ENCODE peak calls at places on chromosomes 5 and 9, in six cellular contexts. One of them, this sample, is unnamed.

GRCh38 chr9:104872959-104873850 is 54.8 kb downstream of the ABCA1 start:
- DNase-seq in astrocyte: peak; percentile 98
- DNase-seq in fibroblast of lung: peak; percentile 79
- DNase-seq in hepatocyte: peak; percentile 55
- DNase-seq in neural progenitor cell: no peak
- DNase-seq in IMR-90: peak; percentile 97
- DNase-seq in this sample: peak; percentile 90

GRCh38 chr9:550267-550790 is 291.2 kb upstream of the DMRT1 start:
- DNase-seq in fibroblast of lung: no peak
- DNase-seq in hepatocyte: no peak
- DNase-seq in IMR-90: no peak
- DNase-seq in astrocyte: no peak
- DNase-seq in neural progenitor cell: no peak
- DNase-seq in this sample: no peak

GRCh38 chr9:14343948-14344547 is 30.1 kb upstream of the NFIB start:
- DNase-seq in neural progenitor cell: peak; percentile 76
- DNase-seq in astrocyte: no peak
- DNase-seq in fibroblast of lung: no peak
- DNase-seq in IMR-90: no peak
- DNase-seq in hepatocyte: no peak
- DNase-seq in this sample: peak; percentile 44

GRCh38 chr9:37974506-37975173 is 70.7 kb upstream of the SLC25A51 start:
- DNase-seq in astrocyte: peak; percentile 82
- DNase-seq in fibroblast of lung: peak; percentile 54
- DNase-seq in hepatocyte: peak; percentile 62
- DNase-seq in neural progenitor cell: no peak
- DNase-seq in IMR-90: no peak
- DNase-seq in this sample: no peak

GRCh38 chr9:137550958-137551655 is 572 bp upstream of the MRPL41 start:
- DNase-seq in IMR-90: peak; percentile 44
- DNase-seq in fibroblast of lung: no peak
- DNase-seq in astrocyte: no peak
- DNase-seq in hepatocyte: peak; percentile 91
- DNase-seq in neural progenitor cell: peak; percentile 97
- DNase-seq in this sample: peak; percentile 29

GRCh38 chr5:65262094-65262493 is 219.6 kb downstream of the ADAMTS6 start:
- DNase-seq in astrocyte: peak; percentile 63
- DNase-seq in fibroblast of lung: no peak
- DNase-seq in neural progenitor cell: no peak
- DNase-seq in hepatocyte: no peak
- DNase-seq in IMR-90: no peak
- DNase-seq in this sample: peak; percentile 77

GRCh38 chr5:161105563-161105962 is 253.6 kb upstream of the ATP10B start:
- DNase-seq in IMR-90: no peak
- DNase-seq in neural progenitor cell: no peak
- DNase-seq in hepatocyte: no peak
- DNase-seq in fibroblast of lung: peak; percentile 38
- DNase-seq in astrocyte: peak; percentile 61
- DNase-seq in this sample: no peak

GRCh38 chr5:178327931-178328711 is 95.5 kb upstream of the PHYKPL start:
- DNase-seq in hepatocyte: no peak
- DNase-seq in fibroblast of lung: no peak
- DNase-seq in neural progenitor cell: no peak
- DNase-seq in astrocyte: no peak
- DNase-seq in IMR-90: no peak
- DNase-seq in this sample: no peak

GRCh38 chr5:90871356-90871755 is 312.8 kb downstream of the ADGRV1 start:
- DNase-seq in IMR-90: no peak
- DNase-seq in neural progenitor cell: no peak
- DNase-seq in hepatocyte: no peak
- DNase-seq in fibroblast of lung: peak; percentile 23
- DNase-seq in astrocyte: no peak
- DNase-seq in this sample: peak; percentile 59

GRCh38 chr5:90875456-90875855 is 316.9 kb downstream of the ADGRV1 start:
- DNase-seq in astrocyte: no peak
- DNase-seq in hepatocyte: no peak
- DNase-seq in IMR-90: no peak
- DNase-seq in neural progenitor cell: no peak
- DNase-seq in fibroblast of lung: no peak
- DNase-seq in this sample: no peak

GRCh38 chr5:90874066-90874465 is 315.5 kb downstream of the ADGRV1 start:
- DNase-seq in hepatocyte: no peak
- DNase-seq in fibroblast of lung: no peak
- DNase-seq in neural progenitor cell: no peak
- DNase-seq in IMR-90: no peak
- DNase-seq in astrocyte: no peak
- DNase-seq in this sample: no peak

GRCh38 chr5:90876366-90876765 is 317.8 kb downstream of the ADGRV1 start:
- DNase-seq in hepatocyte: no peak
- DNase-seq in IMR-90: no peak
- DNase-seq in neural progenitor cell: peak; percentile 57
- DNase-seq in fibroblast of lung: no peak
- DNase-seq in astrocyte: no peak
- DNase-seq in this sample: no peak

GRCh38 chr5:90873033-90873517 is 314.5 kb downstream of the ADGRV1 start:
- DNase-seq in fibroblast of lung: peak; percentile 41
- DNase-seq in hepatocyte: no peak
- DNase-seq in astrocyte: no peak
- DNase-seq in IMR-90: no peak
- DNase-seq in neural progenitor cell: no peak
- DNase-seq in this sample: no peak
- H2AFZ ChIP-seq in fibroblast of lung: no peak overlapping the region
- H2AFZ ChIP-seq in hepatocyte: no peak overlapping the region
- H2AFZ ChIP-seq in astrocyte: no peak overlapping the region
- H2AFZ ChIP-seq in IMR-90: no peak overlapping the region
- H2AFZ ChIP-seq in neural progenitor cell: no peak overlapping the region
- H2AFZ ChIP-seq in this sample: no peak overlapping the region

DNA sequence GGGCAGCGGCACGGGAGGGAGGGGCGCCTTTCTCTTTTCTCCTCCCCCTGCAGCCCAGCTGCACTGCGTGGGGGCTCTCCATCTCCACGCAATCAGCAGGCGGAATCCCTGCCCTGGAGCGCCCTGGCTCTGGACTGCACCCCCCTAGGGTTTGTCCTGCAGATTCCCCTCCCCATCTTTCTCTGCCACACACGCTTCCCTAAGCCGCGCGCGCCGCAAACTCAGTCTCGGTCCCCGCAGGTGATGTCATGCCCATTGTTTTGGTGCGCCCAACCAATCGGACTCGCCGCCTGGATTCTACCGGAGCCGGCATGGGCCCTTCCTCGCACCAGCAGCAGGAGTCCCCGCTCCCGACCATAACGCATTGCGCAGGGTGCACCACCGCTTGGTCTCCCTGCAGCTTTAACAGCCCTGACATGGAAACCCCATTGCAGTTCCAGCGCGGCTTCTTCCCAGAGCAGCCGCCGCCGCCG is at the start of gene KCNN2:
- DNase-seq in fibroblast of lung: peak; percentile 93
- DNase-seq in IMR-90: peak; percentile 92
- DNase-seq in hepatocyte: peak; percentile 81
- DNase-seq in neural progenitor cell: peak; percentile 93
- DNase-seq in astrocyte: peak; percentile 49
- DNase-seq in this sample: peak; percentile 71
- H2AFZ ChIP-seq in fibroblast of lung: no peak within 1 kb of the TSS
- H2AFZ ChIP-seq in IMR-90: peak within 1 kb of the TSS; percentile 93
- H2AFZ ChIP-seq in hepatocyte: peak within 1 kb of the TSS; percentile 79
- H2AFZ ChIP-seq in neural progenitor cell: peak within 1 kb of the TSS; percentile 94
- H2AFZ ChIP-seq in astrocyte: peak within 1 kb of the TSS; percentile 84
- H2AFZ ChIP-seq in this sample: peak within 1 kb of the TSS; percentile 70

GRCh38 chr9:106479679-106480078 is 383.3 kb upstream of the ZNF462 start:
- DNase-seq in fibroblast of lung: no peak
- DNase-seq in neural progenitor cell: no peak
- DNase-seq in hepatocyte: no peak
- DNase-seq in IMR-90: no peak
- DNase-seq in astrocyte: peak; percentile 3
- DNase-seq in this sample: no peak

GRCh38 chr9:106481003-106481614 is 381.9 kb upstream of the ZNF462 start:
- DNase-seq in neural progenitor cell: no peak
- DNase-seq in hepatocyte: no peak
- DNase-seq in fibroblast of lung: no peak
- DNase-seq in IMR-90: no peak
- DNase-seq in astrocyte: peak; percentile 2
- DNase-seq in this sample: no peak

GRCh38 chr9:106486685-106487084 is 376.3 kb upstream of the ZNF462 start:
- DNase-seq in astrocyte: no peak
- DNase-seq in fibroblast of lung: no peak
- DNase-seq in hepatocyte: no peak
- DNase-seq in neural progenitor cell: no peak
- DNase-seq in IMR-90: no peak
- DNase-seq in this sample: no peak

GRCh38 chr9:106478312-106479099 is 384.5 kb upstream of the ZNF462 start:
- DNase-seq in neural progenitor cell: no peak
- DNase-seq in fibroblast of lung: no peak
- DNase-seq in IMR-90: no peak
- DNase-seq in astrocyte: no peak
- DNase-seq in hepatocyte: no peak
- DNase-seq in this sample: no peak

DNA sequence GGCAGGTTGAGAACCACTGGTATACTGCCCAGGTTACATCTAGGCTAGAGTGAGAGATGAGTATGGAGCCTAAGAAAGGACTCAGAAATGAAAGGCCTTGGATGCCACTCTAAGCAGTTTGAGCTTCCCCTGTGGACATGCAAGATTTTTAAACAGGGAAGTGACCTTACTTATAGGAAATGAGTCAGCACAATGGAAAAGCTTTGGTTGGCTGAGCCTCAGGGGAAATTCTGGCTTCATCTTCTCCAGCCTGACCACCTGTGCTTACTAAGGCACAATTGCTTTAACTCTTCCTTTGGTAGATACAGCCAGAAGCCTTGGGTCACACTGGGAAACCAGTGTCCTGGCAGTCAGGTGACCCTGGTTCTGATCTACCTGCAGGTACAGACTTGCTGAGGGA is 380.2 kb upstream of the ZNF462 start:
- DNase-seq in astrocyte: peak; percentile 5
- DNase-seq in IMR-90: no peak
- DNase-seq in hepatocyte: no peak
- DNase-seq in neural progenitor cell: no peak
- DNase-seq in fibroblast of lung: no peak
- DNase-seq in this sample: no peak
- H2AFZ ChIP-seq in astrocyte: no peak overlapping the region
- H2AFZ ChIP-seq in IMR-90: no peak overlapping the region
- H2AFZ ChIP-seq in hepatocyte: no peak overlapping the region
- H2AFZ ChIP-seq in neural progenitor cell: no peak overlapping the region
- H2AFZ ChIP-seq in fibroblast of lung: no peak overlapping the region
- H2AFZ ChIP-seq in this sample: no peak overlapping the region

DNA sequence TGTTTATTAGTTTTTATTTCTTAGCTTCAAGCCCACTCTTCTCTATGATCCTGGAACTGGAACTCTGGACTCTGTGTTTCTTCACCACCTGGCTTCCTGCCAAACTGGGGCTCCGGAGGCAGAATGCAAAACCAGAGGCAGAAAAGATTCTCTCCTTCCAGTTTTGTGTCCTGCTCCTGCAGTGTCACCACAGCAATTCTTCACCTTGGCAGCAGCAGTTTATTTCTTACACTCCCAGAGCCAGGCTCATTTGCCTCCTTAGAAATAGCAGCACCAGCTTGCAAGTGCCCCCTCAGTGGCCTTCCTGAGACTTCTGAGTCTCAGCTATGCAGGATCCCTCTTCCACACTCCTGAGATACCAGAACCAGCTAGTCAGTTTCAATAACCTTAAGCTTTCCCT is 26.7 kb upstream of the CAMK4 start:
- DNase-seq in neural progenitor cell: peak; percentile 42
- DNase-seq in astrocyte: no peak
- DNase-seq in IMR-90: no peak
- DNase-seq in hepatocyte: peak; percentile 41
- DNase-seq in fibroblast of lung: peak; percentile 22
- DNase-seq in this sample: no peak
- H2AFZ ChIP-seq in neural progenitor cell: peak overlapping the region; percentile 84
- H2AFZ ChIP-seq in astrocyte: no peak overlapping the region
- H2AFZ ChIP-seq in IMR-90: no peak overlapping the region
- H2AFZ ChIP-seq in hepatocyte: no peak overlapping the region
- H2AFZ ChIP-seq in fibroblast of lung: no peak overlapping the region
- H2AFZ ChIP-seq in this sample: no peak overlapping the region

GRCh38 chr5:90099099-90099498 is 310.5 kb downstream of the CETN3 start:
- DNase-seq in IMR-90: no peak
- DNase-seq in fibroblast of lung: no peak
- DNase-seq in astrocyte: peak; percentile 34
- DNase-seq in hepatocyte: no peak
- DNase-seq in neural progenitor cell: no peak
- DNase-seq in this sample: no peak
- H2AFZ ChIP-seq in IMR-90: no peak overlapping the region
- H2AFZ ChIP-seq in fibroblast of lung: no peak overlapping the region
- H2AFZ ChIP-seq in astrocyte: no peak overlapping the region
- H2AFZ ChIP-seq in hepatocyte: no peak overlapping the region
- H2AFZ ChIP-seq in neural progenitor cell: no peak overlapping the region
- H2AFZ ChIP-seq in this sample: no peak overlapping the region

GRCh38 chr5:62097361-62097760 is 208.6 kb upstream of the KIF2A start:
- DNase-seq in hepatocyte: no peak
- DNase-seq in astrocyte: no peak
- DNase-seq in IMR-90: no peak
- DNase-seq in neural progenitor cell: no peak
- DNase-seq in fibroblast of lung: no peak
- DNase-seq in this sample: no peak

GRCh38 chr5:62090953-62091352 is 215.1 kb upstream of the KIF2A start:
- DNase-seq in IMR-90: no peak
- DNase-seq in fibroblast of lung: no peak
- DNase-seq in astrocyte: no peak
- DNase-seq in neural progenitor cell: no peak
- DNase-seq in hepatocyte: no peak
- DNase-seq in this sample: no peak

GRCh38 chr5:62093981-62094380 is 212.0 kb upstream of the KIF2A start:
- DNase-seq in hepatocyte: peak; percentile 66
- DNase-seq in astrocyte: peak; percentile 60
- DNase-seq in fibroblast of lung: peak; percentile 30
- DNase-seq in neural progenitor cell: peak; percentile 15
- DNase-seq in IMR-90: peak; percentile 7
- DNase-seq in this sample: peak; percentile 22

GRCh38 chr5:62093411-62093810 is 212.6 kb upstream of the KIF2A start:
- DNase-seq in astrocyte: no peak
- DNase-seq in fibroblast of lung: no peak
- DNase-seq in IMR-90: no peak
- DNase-seq in neural progenitor cell: no peak
- DNase-seq in hepatocyte: no peak
- DNase-seq in this sample: no peak
- H2AFZ ChIP-seq in astrocyte: no peak overlapping the region
- H2AFZ ChIP-seq in fibroblast of lung: no peak overlapping the region
- H2AFZ ChIP-seq in IMR-90: no peak overlapping the region
- H2AFZ ChIP-seq in neural progenitor cell: peak overlapping the region; percentile 91
- H2AFZ ChIP-seq in hepatocyte: no peak overlapping the region
- H2AFZ ChIP-seq in this sample: no peak overlapping the region

DNA sequence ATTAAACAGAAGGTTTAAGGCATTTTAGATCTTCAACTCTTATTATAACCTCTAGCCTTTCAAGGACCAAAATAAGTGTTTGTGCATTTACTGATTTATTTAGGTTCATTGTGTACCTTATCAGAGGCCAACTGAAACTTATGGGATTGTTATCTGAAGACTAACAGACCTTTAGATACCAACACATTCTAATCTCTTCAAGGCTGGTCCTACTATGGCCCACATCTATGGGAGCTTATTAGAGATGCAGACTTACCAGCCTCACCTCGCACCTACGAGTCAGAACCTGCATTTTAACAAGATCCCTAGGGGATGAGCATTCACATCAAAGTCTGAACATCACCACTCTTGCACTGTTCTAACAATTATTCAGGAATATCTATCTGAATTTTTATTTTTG is 1.9 kb downstream of the IARS1 start:
- DNase-seq in hepatocyte: no peak
- DNase-seq in astrocyte: no peak
- DNase-seq in IMR-90: no peak
- DNase-seq in neural progenitor cell: no peak
- DNase-seq in fibroblast of lung: no peak
- DNase-seq in this sample: no peak
- H2AFZ ChIP-seq in hepatocyte: no peak overlapping the region
- H2AFZ ChIP-seq in astrocyte: no peak overlapping the region
- H2AFZ ChIP-seq in IMR-90: no peak overlapping the region
- H2AFZ ChIP-seq in neural progenitor cell: no peak overlapping the region
- H2AFZ ChIP-seq in fibroblast of lung: no peak overlapping the region
- H2AFZ ChIP-seq in this sample: no peak overlapping the region

This sample was measured in endothelial cell of umbilical vein.